ENCODE peak calls at places on chromosome 4, in four cellular contexts. Y is kidney, B is lung, A is small intestine. O is an unnamed sample.

GRCh38 chr4:117560329-117560728 is 474.0 kb upstream of the NDST3 start:
- DNase-seq in Y (no peak), B (no peak), A (no peak), O (no peak)

GRCh38 chr4:122232633-122233032 is 80.5 kb downstream of the BLTP1 start:
- DNase-seq in Y (no peak), B (no peak), A (no peak), O (no peak)

GRCh38 chr4:148315049-148315448 is 127.2 kb downstream of the NR3C2 start:
- DNase-seq in B (no peak), Y (no peak), A (no peak), O (no peak)

GRCh38 chr4:47187608-47188007 is 156.2 kb downstream of the GABRB1 start:
- DNase-seq in B (no peak), A (peak), Y (no peak), O (no peak)

GRCh38 chr4:4960574-4960973 is 58.7 kb downstream of the CYTL1 start:
- DNase-seq in A (peak), Y (no peak), B (no peak), O (no peak)

GRCh38 chr4:3871181-3871852 is 105.1 kb downstream of the ADRA2C start:
- DNase-seq in B (no peak), Y (peak), A (no peak), O (peak)

GRCh38 chr4:31737419-31737818 is 1017.2 kb downstream of the PCDH7 start:
- DNase-seq in B (no peak), A (no peak), Y (no peak), O (no peak)

GRCh38 chr4:170227928-170228327 is 138.2 kb upstream of the AADAT start:
- DNase-seq in B (no peak), A (no peak), Y (no peak), O (no peak)

GRCh38 chr4:21134994-21135393 is 434.7 kb downstream of the PACRGL start:
- DNase-seq in B (no peak), Y (no peak), A (peak), O (no peak)

GRCh38 chr4:113088050-113088449 is 38.6 kb downstream of the ANK2 start:
- DNase-seq in B (no peak), A (no peak), Y (no peak), O (no peak)

GRCh38 chr4:143538979-143539669 is 25.6 kb downstream of the SMARCA5 start:
- DNase-seq in A (no peak), B (no peak), Y (no peak), O (no peak)

GRCh38 chr4:123741906-123742305 is 345.3 kb downstream of the SPRY1 start:
- DNase-seq in A (no peak), B (no peak), Y (no peak), O (no peak)

GRCh38 chr4:185991750-185992149 is 77.2 kb upstream of the TLR3 start:
- DNase-seq in Y (no peak), A (no peak), B (no peak), O (no peak)

GRCh38 chr4:2551118-2551517 is 14.7 kb downstream of the FAM193A start:
- DNase-seq in Y (no peak), B (no peak), A (no peak), O (no peak)

GRCh38 chr4:7161721-7162214 is 30.6 kb upstream of the SORCS2 start:
- DNase-seq in Y (no peak), A (no peak), B (no peak), O (peak)

GRCh38 chr4:3440979-3441500 is 728 bp upstream of the HGFAC start:
- DNase-seq in A (no peak), Y (peak), B (no peak), O (no peak)

GRCh38 chr4:150090836-150091235 is 12.6 kb downstream of the DCLK2 start:
- DNase-seq in A (no peak), Y (no peak), B (no peak), O (no peak)

GRCh38 chr4:11565899-11566298 is 137.2 kb upstream of the HS3ST1 start:
- DNase-seq in B (no peak), A (no peak), Y (no peak), O (no peak)

GRCh38 chr4:133000012-133000411 is 149.1 kb upstream of the PCDH10 start:
- DNase-seq in A (no peak), B (no peak), Y (no peak), O (no peak)

GRCh38 chr4:181008164-181008563 is 1235.0 kb upstream of the TENM3 start:
- DNase-seq in A (no peak), Y (no peak), B (no peak), O (no peak)

GRCh38 chr4:185853841-185854240 is 41.8 kb upstream of the SORBS2 start:
- DNase-seq in A (no peak), Y (no peak), B (no peak), O (no peak)

DNA sequence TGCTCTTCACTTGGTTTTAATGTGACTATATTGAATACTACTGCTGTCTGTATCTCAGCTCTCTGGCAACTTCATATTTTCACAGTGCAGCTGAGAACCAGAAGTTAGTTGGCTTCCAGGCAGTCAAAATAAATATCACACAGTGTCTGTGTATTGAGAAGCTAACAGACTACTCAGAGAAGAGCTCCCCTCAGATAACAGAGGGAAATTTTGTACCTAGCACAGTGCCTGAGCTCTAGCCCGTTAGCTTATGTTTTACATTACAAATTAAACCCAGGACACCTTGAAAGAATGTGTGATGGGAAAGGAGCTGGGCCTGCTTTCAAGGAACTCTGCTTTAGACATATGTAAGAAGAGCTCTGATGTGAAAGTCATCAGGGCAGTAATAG is 22.7 kb downstream of the JADE1 start:
- DNase-seq in Y (no peak), A (no peak), B (no peak), O (no peak)
- H3K27ac ChIP-seq in Y (peak), A (no peak), B (no peak), O (no peak)

DNA sequence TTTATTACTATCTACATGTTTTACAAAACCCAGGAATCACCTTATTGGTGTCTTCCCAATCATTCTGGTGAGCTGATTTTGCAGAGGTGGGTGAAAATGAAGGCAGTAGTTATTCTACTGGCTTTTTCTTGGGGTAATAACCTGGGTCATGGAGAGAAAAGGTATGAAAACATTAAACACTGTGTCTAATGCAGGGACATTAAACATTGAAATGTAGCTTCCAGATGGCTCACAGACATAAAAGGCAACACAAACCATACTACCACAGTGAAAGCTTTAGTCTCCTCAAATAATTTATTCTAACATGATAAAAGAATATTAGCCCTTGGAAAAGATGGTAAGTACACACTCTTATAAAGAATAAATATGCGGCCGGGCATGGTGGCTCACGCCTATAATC is 8.0 kb downstream of the SETD7 start:
- DNase-seq in A (no peak), B (no peak), Y (no peak), O (no peak)
- H3K27ac ChIP-seq in A (no peak), B (no peak), Y (no peak), O (no peak)

GRCh38 chr4:153647975-153648374 is 36.1 kb upstream of the TLR2 start:
- DNase-seq in B (no peak), A (no peak), Y (no peak), O (no peak)

GRCh38 chr4:153649572-153649991 is 34.5 kb upstream of the TLR2 start:
- DNase-seq in B (no peak), Y (no peak), A (peak), O (no peak)

GRCh38 chr4:153655004-153655541 is 29.0 kb upstream of the TLR2 start:
- DNase-seq in A (no peak), Y (no peak), B (no peak), O (no peak)

GRCh38 chr4:153651961-153652784 is 31.9 kb upstream of the TLR2 start:
- DNase-seq in Y (no peak), B (no peak), A (no peak), O (no peak)

DNA sequence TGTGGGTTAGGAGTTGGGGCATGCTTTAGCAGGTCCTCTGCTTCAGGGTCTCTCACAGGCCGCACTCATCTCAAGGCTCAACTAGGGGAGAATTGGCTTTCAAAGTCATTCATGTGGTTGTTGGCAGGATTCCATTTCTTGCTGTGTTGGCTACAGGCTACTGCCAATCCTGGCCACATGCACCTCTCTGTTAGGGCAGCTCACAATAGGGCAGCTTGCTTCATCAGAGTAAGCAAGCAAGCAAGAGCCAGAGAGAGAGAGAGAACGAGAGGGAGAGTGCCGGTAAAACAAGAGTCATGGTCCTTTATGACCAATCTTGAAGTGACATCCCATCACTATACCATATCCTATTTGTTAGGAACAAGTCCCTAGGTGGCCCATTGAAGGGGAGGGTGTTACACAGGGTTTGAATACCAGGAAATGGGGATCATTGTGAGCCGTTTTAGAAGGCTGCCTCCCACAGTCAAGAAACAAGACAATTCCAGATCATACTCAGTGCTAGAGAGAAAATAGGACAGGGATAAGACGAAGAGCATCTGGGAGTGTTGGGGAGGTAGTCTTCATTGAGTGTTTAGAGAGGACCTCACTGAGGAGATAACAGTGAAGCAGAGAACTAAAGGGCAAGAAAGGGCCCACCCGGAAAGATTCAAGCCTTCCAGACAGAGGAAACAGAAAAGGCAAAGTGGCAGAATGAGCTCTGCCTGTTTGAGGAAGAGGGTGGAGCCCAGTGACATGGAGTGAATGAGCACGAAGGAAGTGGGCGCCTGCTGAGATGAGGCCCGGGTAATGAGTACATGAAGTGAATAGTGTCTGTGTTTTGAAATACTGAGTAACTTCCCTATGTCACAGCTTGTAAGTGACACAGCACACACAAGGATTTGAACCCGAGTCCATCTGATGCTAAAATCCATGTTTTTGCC is 32.8 kb upstream of the TLR2 start:
- DNase-seq in A (peak), Y (no peak), B (peak), O (peak)
- H3K27ac ChIP-seq in A (peak), Y (no peak), B (peak), O (peak)

GRCh38 chr4:152357206-152357605 is 178.7 kb downstream of the FBXW7 start:
- DNase-seq in Y (no peak), B (peak), A (no peak), O (no peak)
- H3K27ac ChIP-seq in Y (no peak), B (no peak), A (no peak), O (no peak)

GRCh38 chr4:153542131-153542530 is 76.0 kb downstream of the TMEM131L start:
- DNase-seq in A (no peak), Y (no peak), B (no peak), O (no peak)
- H3K27ac ChIP-seq in A (no peak), Y (no peak), B (no peak), O (peak)

DNA sequence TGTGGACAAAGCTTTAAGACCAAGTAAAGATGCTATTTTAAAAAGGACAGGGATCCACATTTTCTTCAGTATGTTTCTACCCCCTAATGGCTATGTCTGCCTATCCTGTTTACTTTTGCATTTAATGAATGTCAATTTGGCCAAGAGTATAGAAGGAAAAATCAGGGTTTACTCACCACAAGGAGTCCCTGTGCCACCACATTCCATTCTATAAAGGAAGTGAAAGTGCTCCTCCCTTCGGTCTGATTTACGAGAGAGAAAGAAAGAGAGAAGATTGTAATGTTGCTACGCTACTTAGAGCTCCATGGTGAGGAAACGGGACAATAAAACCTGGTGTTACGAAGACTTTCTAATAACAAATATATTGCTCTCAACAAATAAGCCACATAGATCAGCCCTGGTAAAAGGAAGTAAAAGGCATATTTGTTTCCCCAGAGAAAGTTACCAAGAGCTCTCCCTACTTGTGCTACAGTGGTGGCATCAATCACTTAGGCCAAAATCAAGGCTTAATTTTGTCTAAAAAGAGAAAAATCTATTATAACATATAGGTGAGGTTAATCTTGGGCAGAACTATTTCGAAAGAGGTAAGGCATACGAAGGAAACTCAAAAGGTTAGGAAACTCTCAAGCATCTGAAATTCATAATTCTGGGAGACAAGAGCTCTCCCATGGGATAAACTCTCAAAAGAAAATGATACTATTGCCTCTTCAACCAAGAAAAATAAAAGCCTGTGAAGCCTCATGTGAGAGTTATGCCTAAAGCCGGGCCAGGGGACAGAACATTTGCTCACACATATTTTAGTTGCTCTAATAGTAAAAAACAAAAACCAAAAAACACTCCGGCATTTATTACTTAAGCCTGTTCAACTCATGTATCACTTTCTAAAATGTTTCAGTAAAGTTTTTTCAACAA is 29.5 kb downstream of the TAPT1 start:
- DNase-seq in A (peak), Y (no peak), B (no peak), O (no peak)
- H3K27ac ChIP-seq in A (no peak), Y (peak), B (no peak), O (peak)

GRCh38 chr4:119537586-119537985 is 91.0 kb downstream of the PDE5A start:
- DNase-seq in A (no peak), Y (no peak), B (no peak), O (no peak)
- H3K27ac ChIP-seq in A (no peak), Y (no peak), B (no peak), O (no peak)